ENCODE peak calls at places on chromosomes 5 and 9, in seven cellular contexts. Q is PC-3, T is mucosa of descending colon, S is heart left ventricle, L is hepatocyte, Y is adrenal gland, N is spleen. P is an unnamed sample.

GRCh38 chr9:76180541-76180940 is 213.7 kb downstream of the RFK start:
- DNase-seq in Q (no peak), T (no peak), S (no peak), L (peak; percentile 56), Y (no peak), N (no peak), P (no peak)

GRCh38 chr9:89522261-89522978 is 24.5 kb upstream of the SEMA4D start:
- DNase-seq in Q (peak; percentile 27), T (peak; percentile 57), S (no peak), L (no peak), Y (peak; percentile 29), N (peak; percentile 90), P (peak; percentile 26)

GRCh38 chr5:140734354-140734753 is 34.1 kb downstream of the ZMAT2 start:
- DNase-seq in Q (peak; percentile 3), T (no peak), S (no peak), L (peak; percentile 37), Y (no peak), N (no peak), P (no peak)

GRCh38 chr9:88322906-88323566 is 65.2 kb upstream of the SPIN1 start:
- DNase-seq in Q (no peak), T (peak; percentile 37), S (no peak), L (no peak), Y (no peak), N (no peak), P (peak; percentile 6)

GRCh38 chr9:38707885-38708640 is 11.9 kb downstream of the FAM240B start:
- DNase-seq in Q (peak; percentile 29), T (no peak), S (no peak), L (no peak), Y (no peak), N (no peak), P (no peak)

GRCh38 chr5:66994790-66995189 is 201.8 kb downstream of the CD180 start:
- DNase-seq in Q (peak; percentile 79), T (no peak), S (no peak), L (no peak), Y (no peak), N (no peak), P (no peak)

GRCh38 chr5:6686916-6687409 is 26.3 kb upstream of the TENT4A start:
- DNase-seq in Q (peak; percentile 62), T (peak; percentile 35), S (no peak), L (peak; percentile 73), Y (peak; percentile 42), N (no peak), P (no peak)

GRCh38 chr5:94025788-94026473 is 284.5 kb upstream of the POU5F2 start:
- DNase-seq in Q (no peak), T (no peak), S (no peak), L (peak; percentile 47), Y (no peak), N (peak; percentile 71), P (no peak)

GRCh38 chr5:148995791-148996190 is 67.1 kb downstream of the SH3TC2 start:
- DNase-seq in Q (no peak), T (no peak), S (no peak), L (no peak), Y (no peak), N (no peak), P (no peak)

GRCh38 chr5:147464211-147464610 is 45.7 kb downstream of the DPYSL3 start:
- DNase-seq in Q (peak; percentile 57), T (peak; percentile 36), S (no peak), L (peak; percentile 71), Y (peak; percentile 26), N (no peak), P (no peak)

GRCh38 chr5:59715228-59715627 is 178.3 kb downstream of the PDE4D start:
- DNase-seq in Q (no peak), T (no peak), S (no peak), L (no peak), Y (no peak), N (no peak), P (no peak)

GRCh38 chr5:103060414-103060954 is 59.5 kb downstream of the GIN1 start:
- DNase-seq in Q (peak; percentile 32), T (no peak), S (no peak), L (peak; percentile 10), Y (no peak), N (no peak), P (no peak)

GRCh38 chr5:89110916-89111646 is 228.1 kb upstream of the MEF2C start:
- DNase-seq in Q (peak; percentile 39), T (no peak), S (no peak), L (no peak), Y (no peak), N (no peak), P (no peak)

GRCh38 chr5:9241459-9241858 is 304.4 kb downstream of the SEMA5A start:
- DNase-seq in Q (no peak), T (no peak), S (no peak), L (no peak), Y (no peak), N (no peak), P (no peak)

GRCh38 chr5:121500262-121500792 is 351.4 kb upstream of the FTMT start:
- DNase-seq in Q (no peak), T (no peak), S (no peak), L (no peak), Y (no peak), N (no peak), P (no peak)

GRCh38 chr9:90915693-90916092 is 114.1 kb downstream of the SYK start:
- DNase-seq in Q (peak; percentile 33), T (peak; percentile 73), S (no peak), L (peak; percentile 46), Y (peak; percentile 31), N (peak; percentile 74), P (no peak)

GRCh38 chr9:76620586-76620985 is 143.7 kb upstream of the PCA3 start:
- DNase-seq in Q (no peak), T (no peak), S (no peak), L (no peak), Y (no peak), N (no peak), P (no peak)

GRCh38 chr9:135664266-135664665 is 1.2 kb downstream of the LCN9 start:
- DNase-seq in Q (no peak), T (no peak), S (no peak), L (no peak), Y (no peak), N (peak; percentile 40), P (no peak)

GRCh38 chr5:23385036-23385435 is 122.4 kb upstream of the PRDM9 start:
- DNase-seq in Q (peak; percentile 62), T (no peak), S (no peak), L (no peak), Y (no peak), N (no peak), P (no peak)

GRCh38 chr5:58107704-58108103 is 352.2 kb downstream of the PLK2 start:
- DNase-seq in Q (peak; percentile 73), T (no peak), S (no peak), L (peak; percentile 15), Y (no peak), N (no peak), P (no peak)

GRCh38 chr5:62457071-62457470 is 44.5 kb downstream of the IPO11 start:
- DNase-seq in Q (peak; percentile 62), T (no peak), S (no peak), L (no peak), Y (peak; percentile 13), N (no peak), P (no peak)

GRCh38 chr5:45779874-45780671 is 83.9 kb upstream of the HCN1 start:
- DNase-seq in Q (no peak), T (no peak), S (no peak), L (no peak), Y (no peak), N (no peak), P (no peak)

GRCh38 chr9:114035221-114035844 is 42.8 kb downstream of the AMBP start:
- DNase-seq in Q (no peak), T (no peak), S (no peak), L (no peak), Y (peak; percentile 64), N (peak; percentile 70), P (no peak)

GRCh38 chr5:75552764-75553163 is 41.1 kb downstream of the POLK start:
- DNase-seq in Q (no peak), T (no peak), S (no peak), L (no peak), Y (no peak), N (no peak), P (no peak)
- H3K36me3 ChIP-seq in Q (peaks cover 17% of the 10 kb centered on the region), T (no peaks in the 10 kb centered on the region), S (peaks cover 49% of the 10 kb centered on the region), L (no peaks in the 10 kb centered on the region), Y (peaks cover 10% of the 10 kb centered on the region), N (peaks cover 5% of the 10 kb centered on the region), P (peaks cover 2% of the 10 kb centered on the region)

GRCh38 chr5:74632947-74633356 is 7.6 kb downstream of the ENC1 start:
- DNase-seq in Q (peak; percentile 94), T (no peak), S (no peak), L (no peak), Y (no peak), N (no peak), P (no peak)

GRCh38 chr5:74636149-74636548 is 4.4 kb downstream of the ENC1 start:
- DNase-seq in Q (no peak), T (no peak), S (no peak), L (no peak), Y (no peak), N (no peak), P (no peak)

GRCh38 chr5:74634611-74635286 is 5.8 kb downstream of the ENC1 start:
- DNase-seq in Q (no peak), T (no peak), S (no peak), L (no peak), Y (no peak), N (no peak), P (no peak)

GRCh38 chr5:74631088-74631960 is 9.2 kb downstream of the ENC1 start:
- DNase-seq in Q (peak; percentile 83), T (no peak), S (no peak), L (no peak), Y (no peak), N (no peak), P (no peak)

GRCh38 chr5:74633710-74634109 is 6.8 kb downstream of the ENC1 start:
- DNase-seq in Q (no peak), T (no peak), S (no peak), L (no peak), Y (no peak), N (no peak), P (no peak)
- H3K4me1 ChIP-seq in Q (peaks cover 88% of the 10 kb centered on the region), T (peaks cover 30% of the 10 kb centered on the region), S (no peaks in the 10 kb centered on the region), L (peaks cover 50% of the 10 kb centered on the region), Y (peaks cover 21% of the 10 kb centered on the region), N (peaks cover 34% of the 10 kb centered on the region), P (peaks cover 66% of the 10 kb centered on the region)

DNA sequence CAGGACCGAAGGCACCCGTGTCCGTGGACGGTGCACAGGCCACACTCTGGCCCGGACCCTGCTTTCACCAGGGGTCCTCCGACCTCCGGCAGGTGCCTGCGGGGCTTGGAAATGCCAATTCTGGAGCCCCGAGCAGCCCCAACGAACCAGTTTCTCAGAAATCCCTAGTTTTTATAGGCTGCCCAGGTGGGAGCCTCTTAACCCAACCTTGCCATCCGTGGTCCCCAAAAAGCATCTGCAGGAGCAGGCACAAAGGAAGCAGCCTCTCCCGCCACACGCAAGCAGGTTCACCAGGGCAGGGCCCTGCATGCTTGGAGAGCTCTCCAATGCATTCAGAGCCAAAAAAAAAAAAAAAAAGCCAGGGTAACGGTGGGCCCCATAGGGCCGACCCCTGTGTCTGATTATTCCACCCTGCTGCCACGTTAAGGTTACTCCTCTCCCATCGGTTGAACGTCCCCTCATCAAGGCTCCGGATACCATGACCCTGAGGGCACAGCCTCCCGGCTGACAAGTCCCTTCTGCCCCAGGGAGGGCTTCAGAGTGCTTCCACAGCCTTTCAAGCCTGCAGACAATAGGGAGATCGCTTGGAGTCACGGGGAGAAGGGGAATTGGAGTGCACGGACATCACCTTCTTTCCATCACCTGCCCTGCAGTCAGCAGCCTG is 796 bp upstream of the TPRN start:
- DNase-seq in Q (no peak), T (no peak), S (no peak), L (no peak), Y (no peak), N (no peak), P (no peak)
- TF ChIP-seq CTCF in Q (no peak), T (no peak), S (no peak), L (no peak), Y (no peak), N (no peak), P (no peak)

GRCh38 chr5:178221203-178221771 is 11.3 kb downstream of the PHYKPL start:
- DNase-seq in Q (no peak), T (no peak), S (no peak), L (no peak), Y (no peak), N (no peak), P (no peak)
- H3K36me3 ChIP-seq in Q (peaks cover 10% of the 10 kb centered on the region), T (no peaks in the 10 kb centered on the region), S (peaks cover 53% of the 10 kb centered on the region), L (no peaks in the 10 kb centered on the region), Y (peaks cover 8% of the 10 kb centered on the region), N (peaks cover 41% of the 10 kb centered on the region), P (no peaks in the 10 kb centered on the region)

P was measured in heart right ventricle.